ENCODE peak calls at places on chromosomes 6 and 20, in five cellular contexts. N, V, J, Z and Y are unnamed samples.

GRCh38 chr6:170480045-170480714 is 72.9 kb downstream of the PSMB1 start:
- DNase-seq in N (peak), V (no peak), J (no peak), Z (no peak), Y (no peak)

GRCh38 chr6:31655349-31656237 is at the start of gene APOM:
- DNase-seq in N (no peak), V (no peak), J (no peak), Z (no peak), Y (no peak)

GRCh38 chr20:61391812-61392520 is 139.9 kb downstream of the CDH4 start:
- DNase-seq in N (no peak), V (no peak), J (no peak), Z (no peak), Y (peak)

GRCh38 chr6:75893058-75893775 is 144.2 kb downstream of the MYO6 start:
- DNase-seq in N (peak), V (peak), J (no peak), Z (no peak), Y (peak)

GRCh38 chr6:13447949-13448724 is 39.3 kb downstream of the GFOD1 start:
- DNase-seq in N (no peak), V (no peak), J (no peak), Z (no peak), Y (peak)

GRCh38 chr6:161228911-161229591 is 44.8 kb downstream of the AGPAT4 start:
- DNase-seq in N (peak), V (no peak), J (no peak), Z (no peak), Y (peak)

GRCh38 chr20:62804632-62805364 is at the start of gene OGFR:
- DNase-seq in N (peak), V (no peak), J (peak), Z (no peak), Y (peak)

GRCh38 chr6:18263561-18264337 is 581 bp downstream of the DEK start:
- DNase-seq in N (peak), V (no peak), J (peak), Z (peak), Y (peak)

GRCh38 chr20:38193586-38194105 is 28.6 kb upstream of the TGM2 start:
- DNase-seq in N (no peak), V (no peak), J (no peak), Z (no peak), Y (no peak)

GRCh38 chr6:163745566-163746400 is 331.3 kb downstream of the QKI start:
- DNase-seq in N (peak), V (no peak), J (no peak), Z (no peak), Y (peak)

GRCh38 chr20:10784337-10785183 is 110.8 kb upstream of the JAG1 start:
- DNase-seq in N (no peak), V (no peak), J (no peak), Z (no peak), Y (no peak)